ENCODE peak calls at places on chromosomes 4 and X, in seven cellular contexts. One of them, this sample, is unnamed.

GRCh38 chr4:60682901-60683300 is 517.2 kb upstream of the ADGRL3 start:
- DNase-seq in ovary: no peak
- DNase-seq in IMR-90: peak; percentile 79
- DNase-seq in esophagus squamous epithelium: no peak
- DNase-seq in spleen: no peak
- DNase-seq in HCT116: no peak
- DNase-seq in sigmoid colon: no peak
- DNase-seq in this sample: no peak

GRCh38 chrX:119622356-119623232 is 16.4 kb upstream of the NKRF start:
- DNase-seq in ovary: no peak
- DNase-seq in IMR-90: peak; percentile 79
- DNase-seq in esophagus squamous epithelium: no peak
- DNase-seq in spleen: no peak
- DNase-seq in HCT116: no peak
- DNase-seq in sigmoid colon: peak; percentile 71
- DNase-seq in this sample: no peak

GRCh38 chr4:165563851-165564250 is 185.0 kb downstream of the CPE start:
- DNase-seq in ovary: no peak
- DNase-seq in IMR-90: no peak
- DNase-seq in esophagus squamous epithelium: no peak
- DNase-seq in spleen: no peak
- DNase-seq in HCT116: peak; percentile 31
- DNase-seq in sigmoid colon: no peak
- DNase-seq in this sample: no peak

GRCh38 chr4:147340111-147340510 is 140.8 kb upstream of the EDNRA start:
- DNase-seq in ovary: no peak
- DNase-seq in IMR-90: peak; percentile 89
- DNase-seq in esophagus squamous epithelium: no peak
- DNase-seq in spleen: no peak
- DNase-seq in HCT116: peak; percentile 61
- DNase-seq in sigmoid colon: no peak
- DNase-seq in this sample: no peak

GRCh38 chr4:70608324-70608723 is 16.3 kb downstream of the AMBN start:
- DNase-seq in ovary: no peak
- DNase-seq in IMR-90: no peak
- DNase-seq in esophagus squamous epithelium: no peak
- DNase-seq in spleen: no peak
- DNase-seq in HCT116: no peak
- DNase-seq in sigmoid colon: no peak
- DNase-seq in this sample: no peak

GRCh38 chr4:110953191-110953590 is 330.3 kb upstream of the PITX2 start:
- DNase-seq in ovary: no peak
- DNase-seq in IMR-90: no peak
- DNase-seq in esophagus squamous epithelium: no peak
- DNase-seq in spleen: no peak
- DNase-seq in HCT116: no peak
- DNase-seq in sigmoid colon: no peak
- DNase-seq in this sample: no peak

GRCh38 chrX:39653656-39654055 is 444.1 kb downstream of the BCOR start:
- DNase-seq in ovary: no peak
- DNase-seq in IMR-90: no peak
- DNase-seq in esophagus squamous epithelium: no peak
- DNase-seq in spleen: no peak
- DNase-seq in HCT116: no peak
- DNase-seq in sigmoid colon: no peak
- DNase-seq in this sample: no peak

GRCh38 chr4:103008875-103009729 is 10.4 kb downstream of the SLC9B1 start:
- DNase-seq in ovary: no peak
- DNase-seq in IMR-90: peak; percentile 80
- DNase-seq in esophagus squamous epithelium: no peak
- DNase-seq in spleen: no peak
- DNase-seq in HCT116: peak; percentile 68
- DNase-seq in sigmoid colon: no peak
- DNase-seq in this sample: no peak

GRCh38 chr4:70739496-70740337 is 18.0 kb downstream of the RUFY3 start:
- DNase-seq in ovary: no peak
- DNase-seq in IMR-90: peak; percentile 34
- DNase-seq in esophagus squamous epithelium: no peak
- DNase-seq in spleen: no peak
- DNase-seq in HCT116: no peak
- DNase-seq in sigmoid colon: no peak
- DNase-seq in this sample: no peak

GRCh38 chr4:83125738-83126141 is 11.2 kb upstream of the PLAC8 start:
- DNase-seq in ovary: no peak
- DNase-seq in IMR-90: no peak
- DNase-seq in esophagus squamous epithelium: no peak
- DNase-seq in spleen: peak; percentile 82
- DNase-seq in HCT116: no peak
- DNase-seq in sigmoid colon: no peak
- DNase-seq in this sample: no peak

GRCh38 chr4:39850727-39851126 is 127.0 kb downstream of the PDS5A start:
- DNase-seq in ovary: no peak
- DNase-seq in IMR-90: no peak
- DNase-seq in esophagus squamous epithelium: no peak
- DNase-seq in spleen: no peak
- DNase-seq in HCT116: no peak
- DNase-seq in sigmoid colon: no peak
- DNase-seq in this sample: no peak

GRCh38 chrX:68186552-68187262 is 246.6 kb downstream of the OPHN1 start:
- DNase-seq in ovary: no peak
- DNase-seq in IMR-90: peak; percentile 47
- DNase-seq in esophagus squamous epithelium: no peak
- DNase-seq in spleen: no peak
- DNase-seq in HCT116: no peak
- DNase-seq in sigmoid colon: no peak
- DNase-seq in this sample: no peak

GRCh38 chrX:48737940-48738339 is 23.6 kb upstream of the GLOD5 start:
- DNase-seq in ovary: no peak
- DNase-seq in IMR-90: no peak
- DNase-seq in esophagus squamous epithelium: no peak
- DNase-seq in spleen: no peak
- DNase-seq in HCT116: no peak
- DNase-seq in sigmoid colon: no peak
- DNase-seq in this sample: no peak

GRCh38 chrX:48736878-48737212 is 24.7 kb upstream of the GLOD5 start:
- DNase-seq in ovary: no peak
- DNase-seq in IMR-90: no peak
- DNase-seq in esophagus squamous epithelium: no peak
- DNase-seq in spleen: no peak
- DNase-seq in HCT116: no peak
- DNase-seq in sigmoid colon: no peak
- DNase-seq in this sample: no peak

GRCh38 chrX:48736303-48736702 is 25.2 kb upstream of the GLOD5 start:
- DNase-seq in ovary: no peak
- DNase-seq in IMR-90: no peak
- DNase-seq in esophagus squamous epithelium: no peak
- DNase-seq in spleen: no peak
- DNase-seq in HCT116: no peak
- DNase-seq in sigmoid colon: no peak
- DNase-seq in this sample: no peak

GRCh38 chrX:48741834-48742233 is 19.7 kb upstream of the GLOD5 start:
- DNase-seq in ovary: no peak
- DNase-seq in IMR-90: no peak
- DNase-seq in esophagus squamous epithelium: no peak
- DNase-seq in spleen: no peak
- DNase-seq in HCT116: no peak
- DNase-seq in sigmoid colon: no peak
- DNase-seq in this sample: no peak

GRCh38 chrX:48737213-48737938 is 24.2 kb upstream of the GLOD5 start:
- DNase-seq in ovary: peak; percentile 87
- DNase-seq in IMR-90: peak; percentile 97
- DNase-seq in esophagus squamous epithelium: peak; percentile 60
- DNase-seq in spleen: peak; percentile 95
- DNase-seq in HCT116: peak; percentile 95
- DNase-seq in sigmoid colon: peak; percentile 97
- DNase-seq in this sample: peak; percentile 94
- TF ChIP-seq POLR2A in ovary: peak; percentile 53
- TF ChIP-seq POLR2A in IMR-90: peak; percentile 50
- TF ChIP-seq POLR2A in esophagus squamous epithelium: no peak
- TF ChIP-seq POLR2A in spleen: no peak
- TF ChIP-seq POLR2A in HCT116: peak; percentile 40
- TF ChIP-seq POLR2A in sigmoid colon: peak; percentile 66
- TF ChIP-seq POLR2A in this sample: peak; percentile 69

DNA sequence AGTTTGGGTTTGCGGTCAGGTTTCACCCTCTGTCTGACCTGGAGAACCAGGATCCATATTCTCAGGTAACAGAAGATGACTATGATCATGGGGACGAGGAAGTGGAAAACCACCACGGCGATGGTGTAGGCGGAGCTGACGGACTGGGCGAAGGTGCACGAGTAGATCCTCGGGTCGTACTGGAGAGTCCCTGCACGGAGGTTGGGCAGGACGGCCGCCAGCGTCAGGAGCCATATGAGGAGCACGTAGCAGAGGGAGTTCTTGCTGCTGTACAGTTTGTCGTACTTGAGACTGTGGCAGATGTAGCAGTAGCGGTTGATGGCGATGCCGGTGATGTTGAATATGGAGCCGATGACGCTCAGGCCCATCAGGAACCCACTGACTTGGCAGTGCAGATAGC is 21.3 kb downstream of the MTNR1A start:
- DNase-seq in ovary: no peak
- DNase-seq in IMR-90: no peak
- DNase-seq in esophagus squamous epithelium: no peak
- DNase-seq in spleen: peak; percentile 65
- DNase-seq in HCT116: no peak
- DNase-seq in sigmoid colon: no peak
- DNase-seq in this sample: no peak
- H3K27me3 ChIP-seq in ovary: no peaks in the 10 kb centered on the region
- H3K27me3 ChIP-seq in IMR-90: peaks cover 2% of the 10 kb centered on the region
- H3K27me3 ChIP-seq in esophagus squamous epithelium: no peaks in the 10 kb centered on the region
- H3K27me3 ChIP-seq in spleen: no peaks in the 10 kb centered on the region
- H3K27me3 ChIP-seq in HCT116: no peaks in the 10 kb centered on the region
- H3K27me3 ChIP-seq in sigmoid colon: no peaks in the 10 kb centered on the region
- H3K27me3 ChIP-seq in this sample: no peaks in the 10 kb centered on the region

DNA sequence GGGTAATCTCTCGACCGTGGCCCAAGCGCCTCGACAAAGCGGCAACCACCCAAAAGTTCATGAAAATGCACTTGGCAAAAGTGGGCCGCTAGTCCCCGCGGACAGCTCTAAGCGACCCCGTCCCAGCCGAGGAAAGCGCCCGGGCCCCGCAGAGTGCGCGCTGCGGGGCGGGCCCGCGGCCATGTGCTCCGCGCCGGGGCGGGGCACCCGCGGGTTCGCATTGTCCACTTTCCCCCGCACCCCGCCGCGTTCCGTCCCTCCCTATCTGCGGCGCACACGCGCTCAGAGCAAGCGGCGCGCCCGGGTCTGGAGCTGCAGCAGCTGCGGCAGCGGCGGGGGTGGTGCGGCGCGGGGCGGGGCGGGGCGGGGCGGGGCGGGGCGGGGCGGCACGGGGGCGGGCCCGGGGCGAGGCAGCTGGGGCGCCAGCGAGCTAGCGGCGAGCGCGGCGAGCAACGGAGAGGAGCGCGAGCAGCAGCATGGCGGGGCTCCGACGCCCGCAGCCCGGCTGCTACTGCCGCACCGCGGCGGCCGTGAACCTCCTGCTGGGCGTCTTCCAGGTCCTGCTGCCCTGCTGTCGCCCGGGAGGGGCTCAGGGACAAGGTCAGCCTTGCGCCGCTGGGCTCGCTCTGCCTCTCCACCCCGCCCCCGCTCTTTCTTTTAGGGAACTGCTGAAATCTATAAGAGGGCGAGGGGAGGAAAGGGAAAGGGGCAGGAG is at the start of gene TMEM131L:
- DNase-seq in ovary: peak; percentile 55
- DNase-seq in IMR-90: peak; percentile 52
- DNase-seq in esophagus squamous epithelium: peak; percentile 31
- DNase-seq in spleen: peak; percentile 95
- DNase-seq in HCT116: peak; percentile 21
- DNase-seq in sigmoid colon: peak; percentile 83
- DNase-seq in this sample: peak; percentile 91
- TF ChIP-seq CTCF in ovary: peak; percentile 33
- TF ChIP-seq CTCF in IMR-90: no peak
- TF ChIP-seq CTCF in esophagus squamous epithelium: peak; percentile 25
- TF ChIP-seq CTCF in spleen: peak; percentile 26
- TF ChIP-seq CTCF in HCT116: no peak
- TF ChIP-seq CTCF in sigmoid colon: peak; percentile 8
- TF ChIP-seq CTCF in this sample: peak; percentile 37

GRCh38 chrX:153945956-153946909 is 1.8 kb upstream of the RENBP start:
- DNase-seq in ovary: no peak
- DNase-seq in IMR-90: no peak
- DNase-seq in esophagus squamous epithelium: no peak
- DNase-seq in spleen: no peak
- DNase-seq in HCT116: no peak
- DNase-seq in sigmoid colon: no peak
- DNase-seq in this sample: peak; percentile 21

GRCh38 chrX:153948847-153949819 is 4.7 kb upstream of the RENBP start:
- DNase-seq in ovary: no peak
- DNase-seq in IMR-90: no peak
- DNase-seq in esophagus squamous epithelium: no peak
- DNase-seq in spleen: no peak
- DNase-seq in HCT116: no peak
- DNase-seq in sigmoid colon: no peak
- DNase-seq in this sample: no peak

GRCh38 chrX:153944800-153945150 is 332 bp upstream of the RENBP start:
- DNase-seq in ovary: no peak
- DNase-seq in IMR-90: no peak
- DNase-seq in esophagus squamous epithelium: no peak
- DNase-seq in spleen: no peak
- DNase-seq in HCT116: no peak
- DNase-seq in sigmoid colon: no peak
- DNase-seq in this sample: no peak

GRCh38 chrX:153948002-153948466 is 3.6 kb upstream of the RENBP start:
- DNase-seq in ovary: no peak
- DNase-seq in IMR-90: no peak
- DNase-seq in esophagus squamous epithelium: no peak
- DNase-seq in spleen: no peak
- DNase-seq in HCT116: no peak
- DNase-seq in sigmoid colon: no peak
- DNase-seq in this sample: peak; percentile 23

DNA sequence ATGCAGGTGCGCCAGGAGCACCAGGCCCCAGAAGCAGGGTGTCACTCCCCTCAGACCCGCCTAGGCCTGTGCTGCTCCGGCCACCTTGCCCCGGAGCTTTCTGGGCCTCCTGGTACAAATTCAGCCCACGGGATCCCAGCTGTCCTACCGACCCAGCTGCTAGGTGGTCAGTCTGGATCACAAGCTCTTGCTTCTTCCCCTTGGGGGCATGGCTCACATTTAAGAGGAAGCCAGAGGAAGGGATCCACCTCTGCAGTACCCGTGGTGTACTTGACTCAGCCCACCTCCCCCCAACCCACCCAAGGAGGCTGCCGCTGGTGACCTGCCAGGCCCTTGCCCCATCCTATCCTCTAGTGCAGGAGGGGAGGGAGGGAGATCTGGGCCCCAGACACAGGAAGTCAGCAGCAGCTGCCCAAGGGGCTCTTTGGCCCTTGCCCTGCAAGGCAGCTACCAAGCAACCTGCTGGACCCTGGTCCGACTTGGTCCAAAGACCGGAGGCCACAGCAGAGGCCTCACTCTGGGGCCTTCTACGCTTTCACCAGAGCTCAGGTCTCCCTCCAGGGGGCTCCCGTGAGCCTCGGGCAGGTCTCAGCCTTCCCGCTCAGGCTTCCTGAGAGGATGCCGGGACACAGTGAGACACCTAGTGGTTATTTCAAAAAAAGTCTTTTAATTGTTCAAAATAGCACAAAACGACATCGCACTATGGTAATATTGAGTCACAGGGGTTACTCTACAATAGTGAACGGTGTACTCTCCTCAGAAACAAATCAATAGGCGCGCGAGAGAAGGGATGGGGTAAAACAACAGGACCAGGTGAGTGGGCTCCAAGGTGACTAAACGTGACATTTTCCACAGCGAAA is 2.7 kb upstream of the RENBP start:
- DNase-seq in ovary: peak; percentile 45
- DNase-seq in IMR-90: peak; percentile 68
- DNase-seq in esophagus squamous epithelium: no peak
- DNase-seq in spleen: peak; percentile 93
- DNase-seq in HCT116: peak; percentile 67
- DNase-seq in sigmoid colon: peak; percentile 88
- DNase-seq in this sample: peak; percentile 75
- TF ChIP-seq POLR2A in ovary: no peak
- TF ChIP-seq POLR2A in IMR-90: no peak
- TF ChIP-seq POLR2A in esophagus squamous epithelium: no peak
- TF ChIP-seq POLR2A in spleen: no peak
- TF ChIP-seq POLR2A in HCT116: no peak
- TF ChIP-seq POLR2A in sigmoid colon: no peak
- TF ChIP-seq POLR2A in this sample: no peak

This sample was measured in right lobe of liver.